ENCODE peak calls at places on chromosome 16, in nine cellular contexts. S, M, N, Q, O, Y, H, G and L are unnamed samples.

GRCh38 chr16:52114414-52114813 is 432.5 kb downstream of the TOX3 start:
- DNase-seq in S (no peak), M (no peak), N (no peak), Q (no peak), O (no peak), Y (no peak), H (no peak), G (no peak), L (no peak)

GRCh38 chr16:78844682-78845081 is 745.2 kb downstream of the WWOX start:
- DNase-seq in S (no peak), M (no peak), N (peak), Q (no peak), O (no peak), Y (no peak), H (peak), G (no peak), L (no peak)

GRCh38 chr16:70749006-70749678 is 51.8 kb downstream of the VAC14 start:
- DNase-seq in S (no peak), M (no peak), N (no peak), Q (no peak), O (no peak), Y (no peak), H (no peak), G (no peak), L (no peak)

GRCh38 chr16:84574191-84574590 is 43.7 kb downstream of the COTL1 start:
- DNase-seq in S (no peak), M (no peak), N (no peak), Q (no peak), O (no peak), Y (peak), H (no peak), G (no peak), L (no peak)

GRCh38 chr16:83882118-83882879 is 16.6 kb upstream of the MLYCD start:
- DNase-seq in S (no peak), M (no peak), N (no peak), Q (peak), O (no peak), Y (no peak), H (no peak), G (no peak), L (no peak)

GRCh38 chr16:69833791-69834282 is 71.7 kb downstream of the WWP2 start:
- DNase-seq in S (peak), M (no peak), N (no peak), Q (no peak), O (no peak), Y (no peak), H (no peak), G (no peak), L (no peak)

GRCh38 chr16:66262253-66263167 is 104.0 kb upstream of the CDH5 start:
- DNase-seq in S (no peak), M (no peak), N (no peak), Q (peak), O (peak), Y (no peak), H (no peak), G (no peak), L (no peak)

GRCh38 chr16:84986879-84987278 is 24.5 kb downstream of the ZDHHC7 start:
- DNase-seq in S (no peak), M (no peak), N (no peak), Q (no peak), O (no peak), Y (no peak), H (no peak), G (no peak), L (no peak)

GRCh38 chr16:79595261-79595660 is 5.3 kb downstream of the MAF start:
- DNase-seq in S (no peak), M (no peak), N (no peak), Q (no peak), O (no peak), Y (no peak), H (no peak), G (no peak), L (no peak)

GRCh38 chr16:30731411-30731810 is 16.8 kb upstream of the PHKG2 start:
- DNase-seq in S (no peak), M (no peak), N (no peak), Q (no peak), O (no peak), Y (no peak), H (no peak), G (no peak), L (no peak)

GRCh38 chr16:73565263-73565662 is 517.3 kb upstream of the ZFHX3 start:
- DNase-seq in S (no peak), M (no peak), N (no peak), Q (no peak), O (no peak), Y (no peak), H (no peak), G (no peak), L (no peak)

GRCh38 chr16:12000032-12000431 is 23.5 kb downstream of the SNX29 start:
- DNase-seq in S (no peak), M (no peak), N (no peak), Q (no peak), O (no peak), Y (no peak), H (no peak), G (no peak), L (no peak)

GRCh38 chr16:3876695-3877094 is 3.8 kb downstream of the CREBBP start:
- DNase-seq in S (no peak), M (no peak), N (no peak), Q (no peak), O (no peak), Y (no peak), H (no peak), G (no peak), L (no peak)

GRCh38 chr16:88905563-88905962 is 39.1 kb upstream of the PABPN1L start:
- DNase-seq in S (no peak), M (no peak), N (peak), Q (peak), O (no peak), Y (peak), H (no peak), G (no peak), L (no peak)

DNA sequence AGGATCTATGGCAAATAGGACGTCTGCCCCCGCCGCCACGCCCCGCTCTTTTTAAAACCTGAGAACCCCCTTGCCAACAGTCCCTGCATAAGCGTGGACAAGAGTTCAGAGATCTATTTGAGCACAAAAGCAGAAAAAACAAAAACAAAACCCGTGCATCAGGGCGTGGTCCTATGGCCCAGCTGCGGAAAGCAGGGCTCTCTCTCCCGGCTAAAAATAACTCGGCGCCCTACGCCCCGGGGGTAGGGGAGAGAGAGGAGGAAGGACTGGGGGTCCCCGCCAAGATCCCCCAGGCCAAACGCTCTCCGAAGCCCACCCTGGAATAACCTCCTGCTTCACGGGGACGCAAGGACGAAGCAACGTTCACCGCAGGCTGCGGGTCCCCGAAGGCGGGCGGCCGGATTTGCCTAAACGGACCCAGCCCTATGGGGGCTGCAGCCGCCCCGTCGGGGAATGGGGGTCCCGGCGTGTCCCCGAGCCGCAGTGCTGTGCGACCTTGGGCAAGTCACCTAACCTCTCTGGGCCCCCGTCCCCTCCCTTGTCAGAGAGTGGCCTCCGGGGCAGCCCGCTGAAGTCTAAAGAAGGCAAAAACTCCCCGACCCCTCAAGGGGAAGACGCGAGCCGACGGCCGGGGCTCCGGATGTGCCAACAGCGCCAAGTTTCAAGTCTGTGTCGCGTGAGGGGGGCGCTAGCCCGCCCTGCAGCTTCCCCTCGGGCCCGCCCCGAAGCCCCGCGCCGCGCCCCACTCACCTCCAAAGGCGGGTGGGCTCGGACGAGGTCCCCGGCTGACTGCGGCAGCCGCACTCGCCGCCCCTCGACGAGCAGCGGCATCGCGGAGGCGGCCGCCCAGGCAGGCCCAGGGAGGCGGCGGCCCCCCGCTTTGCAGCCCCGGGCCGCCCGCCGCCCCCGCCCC is 477 bp downstream of the NTAN1 start:
- DNase-seq in S (peak), M (peak), N (no peak), Q (no peak), O (peak), Y (peak), H (peak), G (no peak), L (no peak)
- TF ChIP-seq CTCF in S (no peak), M (peak), N (no peak), Q (peak), O (no peak), Y (peak), H (peak), G (no peak), L (peak)

GRCh38 chr16:2486645-2487516 is 12.0 kb downstream of the TBC1D24 start:
- DNase-seq in S (peak), M (peak), N (no peak), Q (no peak), O (no peak), Y (no peak), H (no peak), G (no peak), L (no peak)
- TF ChIP-seq CTCF in S (peak), M (peak), N (no peak), Q (peak), O (no peak), Y (no peak), H (no peak), G (no peak), L (no peak)

GRCh38 chr16:7405166-7405565 is 72.5 kb downstream of the RBFOX1 start:
- DNase-seq in S (peak), M (no peak), N (peak), Q (peak), O (no peak), Y (no peak), H (no peak), G (no peak), L (no peak)
- TF ChIP-seq CTCF in S (no peak), M (no peak), N (peak), Q (peak), O (no peak), Y (no peak), H (peak), G (no peak), L (peak)

GRCh38 chr16:28587386-28587785 is 9.5 kb downstream of the SULT1A2 start:
- DNase-seq in S (no peak), M (no peak), N (no peak), Q (no peak), O (no peak), Y (no peak), H (no peak), G (no peak), L (no peak)
- TF ChIP-seq CTCF in S (no peak), M (no peak), N (no peak), Q (no peak), O (no peak), Y (no peak), H (no peak), G (no peak), L (no peak)

GRCh38 chr16:22141746-22142145 is 20.6 kb upstream of the SDR42E2 start:
- DNase-seq in S (no peak), M (no peak), N (no peak), Q (peak), O (no peak), Y (peak), H (no peak), G (no peak), L (no peak)
- TF ChIP-seq CTCF in S (no peak), M (no peak), N (peak), Q (peak), O (no peak), Y (peak), H (peak), G (no peak), L (peak)